ENCODE peak calls at places on chromosomes 1 and 21, in eight cellular contexts. T is type B pancreatic cell; Z is CD4-positive, alpha-beta T cell; C is astrocyte of the spinal cord; E is progenitor cell of endocrine pancreas; X is adrenal gland; G is body of pancreas; L is heart left ventricle. V is an unnamed sample.

GRCh38 chr1:248788327-248788726 is 32.8 kb upstream of the LYPD8 start:
- DNase-seq in Z (no peak), E (no peak), L (no peak), G (no peak), T (no peak), C (no peak), X (no peak), V (no peak)

GRCh38 chr1:161191971-161192370 is 6.9 kb downstream of the ADAMTS4 start:
- DNase-seq in Z (no peak), G (no peak), X (no peak), C (no peak), L (no peak), T (no peak), E (no peak), V (no peak)

GRCh38 chr1:101284021-101284420 is 47.2 kb downstream of the S1PR1 start:
- DNase-seq in E (no peak), T (no peak), C (no peak), X (no peak), L (no peak), G (no peak), Z (peak), V (no peak)

GRCh38 chr1:245155186-245156040 is 628 bp downstream of the KIF26B start:
- DNase-seq in X (peak), E (no peak), Z (no peak), C (peak), G (no peak), L (no peak), T (peak), V (peak)

GRCh38 chr1:11719313-11720032 is 16.5 kb upstream of the AGTRAP start:
- DNase-seq in X (peak), C (peak), Z (peak), L (peak), E (peak), T (no peak), G (peak), V (peak)

GRCh38 chr1:44985747-44986359 is 542 bp downstream of the EIF2B3 start:
- DNase-seq in G (no peak), L (no peak), Z (no peak), T (no peak), C (no peak), E (no peak), X (peak), V (no peak)

GRCh38 chr1:101632548-101633256 is 364.0 kb downstream of the OLFM3 start:
- DNase-seq in X (no peak), L (no peak), G (no peak), E (no peak), C (no peak), T (no peak), Z (no peak), V (no peak)

GRCh38 chr1:235105051-235106043 is 23.3 kb downstream of the TOMM20 start:
- DNase-seq in L (no peak), E (no peak), X (no peak), T (no peak), Z (no peak), C (no peak), G (no peak), V (no peak)

GRCh38 chr1:107767156-107767582 is 197.8 kb downstream of the VAV3 start:
- DNase-seq in C (no peak), Z (no peak), X (no peak), E (no peak), T (no peak), G (no peak), L (no peak), V (no peak)

GRCh38 chr1:27356628-27357280 is 10.0 kb downstream of the MAP3K6 start:
- DNase-seq in X (no peak), E (no peak), C (no peak), T (no peak), L (no peak), G (no peak), Z (peak), V (no peak)

GRCh38 chr1:59593798-59594790 is 220.7 kb upstream of the HOOK1 start:
- DNase-seq in T (no peak), X (no peak), Z (no peak), G (no peak), L (no peak), C (no peak), E (no peak), V (no peak)

GRCh38 chr1:246875041-246876026 is 56.4 kb downstream of the AHCTF1 start:
- DNase-seq in L (no peak), C (peak), T (no peak), Z (no peak), E (no peak), X (no peak), G (no peak), V (no peak)

GRCh38 chr1:197567442-197567841 is 207.8 kb downstream of the DENND1B start:
- DNase-seq in Z (no peak), X (no peak), E (no peak), G (no peak), L (no peak), C (no peak), T (no peak), V (no peak)

GRCh38 chr1:30787266-30787665 is 29.7 kb upstream of the LAPTM5 start:
- DNase-seq in T (no peak), Z (no peak), G (no peak), E (no peak), C (no peak), L (no peak), X (no peak), V (no peak)

GRCh38 chr1:242162179-242162578 is 163.3 kb upstream of the MAP1LC3C start:
- DNase-seq in X (no peak), E (no peak), G (no peak), T (no peak), Z (no peak), C (no peak), L (no peak), V (no peak)

GRCh38 chr21:33198346-33199135 is 31.2 kb upstream of the IFNAR2 start:
- DNase-seq in C (no peak), G (no peak), Z (no peak), E (no peak), T (no peak), L (peak), X (peak), V (no peak)

GRCh38 chr1:200437556-200438203 is 27.8 kb upstream of the ZNF281 start:
- DNase-seq in L (no peak), T (no peak), C (peak), X (no peak), Z (no peak), E (no peak), G (no peak), V (no peak)

GRCh38 chr1:25844485-25845337 is 14.5 kb downstream of the AUNIP start:
- DNase-seq in E (no peak), G (no peak), T (no peak), Z (no peak), X (no peak), L (no peak), C (no peak), V (no peak)

GRCh38 chr21:15894596-15894995 is 164.8 kb downstream of the USP25 start:
- DNase-seq in C (peak), G (no peak), Z (no peak), E (no peak), X (no peak), L (no peak), T (no peak), V (no peak)

GRCh38 chr1:154838988-154839387 is 31.1 kb downstream of the KCNN3 start:
- DNase-seq in L (no peak), T (no peak), G (no peak), X (no peak), C (no peak), E (no peak), Z (no peak), V (no peak)

GRCh38 chr1:11044086-11044848 is 2.8 kb downstream of the MASP2 start:
- DNase-seq in G (no peak), L (no peak), X (no peak), E (no peak), Z (no peak), T (no peak), C (no peak), V (peak)

GRCh38 chr1:32686387-32686786 is 16.2 kb downstream of the SYNC start:
- DNase-seq in Z (no peak), X (no peak), C (no peak), E (no peak), L (no peak), T (no peak), G (no peak), V (no peak)

GRCh38 chr1:36881541-36881940 is 152.8 kb downstream of the GRIK3 start:
- DNase-seq in E (no peak), Z (no peak), T (peak), G (no peak), C (no peak), X (no peak), L (no peak), V (no peak)

GRCh38 chr1:170253180-170253579 is 107.4 kb downstream of the NTMT2 start:
- DNase-seq in L (no peak), C (no peak), T (no peak), Z (no peak), E (no peak), G (no peak), X (no peak), V (no peak)

GRCh38 chr1:22177354-22178003 is 34.6 kb upstream of the WNT4 start:
- DNase-seq in T (no peak), Z (no peak), G (no peak), X (no peak), E (no peak), L (no peak), C (no peak), V (no peak)

GRCh38 chr1:5621692-5622091 is 370.5 kb downstream of the NPHP4 start:
- DNase-seq in G (no peak), T (no peak), Z (no peak), C (no peak), L (no peak), X (no peak), E (no peak), V (no peak)

GRCh38 chr1:59016390-59016789 is 232.5 kb upstream of the JUN start:
- DNase-seq in C (peak), E (no peak), G (no peak), L (no peak), Z (no peak), X (no peak), T (no peak), V (no peak)

GRCh38 chr1:159058751-159059150 is 17.8 kb downstream of the AIM2 start:
- DNase-seq in E (no peak), L (no peak), C (no peak), X (no peak), G (no peak), Z (no peak), T (no peak), V (no peak)

GRCh38 chr1:27744556-27744955 is 18.8 kb downstream of the FAM76A start:
- DNase-seq in E (no peak), Z (no peak), T (no peak), L (no peak), X (no peak), G (no peak), C (no peak), V (no peak)

GRCh38 chr1:76595024-76595423 is 272.3 kb upstream of the ST6GALNAC5 start:
- DNase-seq in Z (no peak), E (no peak), G (no peak), X (no peak), C (no peak), L (no peak), T (no peak), V (no peak)

GRCh38 chr1:101288491-101288944 is 51.7 kb downstream of the S1PR1 start:
- DNase-seq in C (peak), G (peak), T (no peak), Z (peak), L (peak), E (peak), X (peak), V (no peak)

GRCh38 chr1:161013591-161014513 is 7.1 kb downstream of the F11R start:
- DNase-seq in C (no peak), Z (peak), X (peak), L (peak), E (no peak), G (peak), T (no peak), V (peak)

GRCh38 chr1:8013800-8014199 is 12.3 kb downstream of the ERRFI1 start:
- DNase-seq in X (no peak), Z (no peak), E (no peak), T (no peak), L (no peak), G (no peak), C (no peak), V (no peak)

GRCh38 chr1:2611034-2611501 is 21.7 kb downstream of the MMEL1 start:
- DNase-seq in C (peak), Z (no peak), X (no peak), T (no peak), E (peak), L (peak), G (no peak), V (peak)

DNA sequence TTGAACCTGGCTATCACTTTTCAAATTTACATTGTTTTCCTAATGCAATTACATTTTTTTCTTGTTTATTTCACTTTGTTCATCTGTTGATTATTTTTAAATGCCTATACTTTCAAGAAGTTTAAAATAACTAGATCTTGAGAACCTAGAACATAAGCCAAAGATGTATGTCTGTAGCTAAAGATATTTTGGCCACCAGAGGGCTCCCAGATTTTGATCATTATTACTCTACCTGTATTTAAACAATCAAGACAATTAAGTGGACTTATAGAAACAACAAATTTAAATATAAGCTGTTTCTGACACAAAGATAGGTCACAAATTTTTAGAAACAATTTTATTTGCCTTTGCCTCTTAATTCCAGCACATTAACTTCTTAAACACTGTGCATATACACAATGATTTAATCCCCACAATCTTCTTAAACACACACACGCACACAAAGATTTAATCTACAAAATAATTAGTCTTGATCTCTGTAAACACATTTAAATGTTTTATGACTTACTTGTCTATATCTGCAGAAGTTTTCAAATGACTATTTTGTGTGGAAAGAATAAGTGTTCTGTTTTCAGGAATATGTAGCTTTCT is 380.0 kb downstream of the DSCAM start:
- DNase-seq in G (no peak), E (no peak), L (no peak), X (no peak), C (peak), Z (no peak), T (no peak), V (no peak)
- TF ChIP-seq CTCF in G (peak), E (peak), L (peak), X (peak), C (peak), Z (no peak), T (peak), V (no peak)

GRCh38 chr1:118826669-118827068 is 161.5 kb downstream of the TBX15 start:
- DNase-seq in G (no peak), E (no peak), L (no peak), Z (no peak), T (no peak), X (no peak), C (no peak), V (no peak)
- TF ChIP-seq CTCF in G (no peak), E (peak), L (no peak), Z (no peak), T (no peak), X (no peak), C (no peak), V (no peak)

GRCh38 chr1:185733818-185734709 is at the start of gene HMCN1:
- DNase-seq in X (peak), E (peak), G (peak), C (peak), T (peak), L (peak), Z (peak), V (peak)
- TF ChIP-seq CTCF in X (no peak), E (peak), G (peak), C (peak), T (peak), L (peak), Z (no peak), V (no peak)

DNA sequence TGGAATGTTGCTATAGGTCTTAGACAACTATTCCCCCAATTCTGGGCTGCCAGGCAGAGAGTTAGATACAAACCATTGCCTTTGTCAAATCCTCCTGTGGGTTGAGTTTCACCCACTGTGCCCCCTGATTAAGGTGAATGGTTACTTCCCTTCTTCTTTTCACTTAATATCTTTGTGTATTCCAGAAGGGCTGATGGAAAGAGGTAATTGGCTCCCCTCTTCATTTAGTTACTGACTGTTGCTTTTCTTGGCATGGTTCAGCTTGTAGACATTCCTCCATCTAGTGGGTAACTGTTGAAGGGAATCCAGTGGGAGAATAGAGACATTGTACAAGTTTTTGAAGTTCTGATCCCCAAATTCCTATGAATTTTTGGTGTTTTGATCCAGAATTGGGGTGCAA is 43.8 kb upstream of the MACF1 start:
- DNase-seq in L (no peak), X (no peak), E (no peak), C (no peak), G (no peak), Z (no peak), T (no peak), V (no peak)
- TF ChIP-seq CTCF in L (peak), X (no peak), E (no peak), C (peak), G (no peak), Z (no peak), T (no peak), V (no peak)

GRCh38 chr1:157368363-157368762 is 184.0 kb downstream of the FCRL5 start:
- DNase-seq in E (no peak), C (no peak), X (no peak), Z (no peak), L (no peak), G (no peak), T (no peak), V (no peak)

GRCh38 chr1:157371826-157372225 is 180.5 kb downstream of the FCRL5 start:
- DNase-seq in E (no peak), C (no peak), L (no peak), G (no peak), X (no peak), T (no peak), Z (no peak), V (no peak)

GRCh38 chr1:157370698-157371097 is 181.6 kb downstream of the FCRL5 start:
- DNase-seq in Z (no peak), L (no peak), X (no peak), C (no peak), G (no peak), T (no peak), E (no peak), V (no peak)

GRCh38 chr1:157371211-157371610 is 181.1 kb downstream of the FCRL5 start:
- DNase-seq in X (no peak), T (no peak), Z (no peak), G (no peak), C (no peak), L (no peak), E (no peak), V (no peak)

GRCh38 chr1:157369808-157370521 is 182.3 kb downstream of the FCRL5 start:
- DNase-seq in X (peak), T (no peak), C (peak), L (no peak), Z (no peak), G (peak), E (peak), V (no peak)
- TF ChIP-seq CTCF in X (peak), T (peak), C (peak), L (peak), Z (peak), G (peak), E (peak), V (peak)

DNA sequence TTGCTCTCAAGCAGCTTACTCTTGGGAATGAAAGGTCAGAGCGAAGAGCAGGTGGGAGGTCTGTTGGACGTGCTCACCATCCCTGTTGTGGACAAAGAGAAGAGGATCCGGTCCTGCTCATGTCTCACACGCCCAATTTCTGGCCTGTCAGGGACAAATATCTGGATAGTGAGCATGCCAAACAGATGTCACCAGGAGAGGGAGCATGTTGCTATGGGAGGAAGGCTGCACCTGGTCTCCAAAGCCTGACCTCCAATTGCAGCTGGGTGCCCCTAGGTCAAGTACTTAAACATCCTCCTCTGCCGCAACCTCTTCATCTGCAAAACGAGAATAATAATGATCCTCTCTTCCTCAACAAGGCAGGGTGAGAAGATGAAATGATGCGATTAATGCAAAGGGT is 53.4 kb downstream of the DMRTA2 start:
- DNase-seq in E (no peak), L (no peak), T (no peak), X (no peak), C (no peak), Z (no peak), G (no peak), V (no peak)
- TF ChIP-seq CTCF in E (peak), L (no peak), T (no peak), X (no peak), C (peak), Z (no peak), G (no peak), V (no peak)